ENCODE peak calls at places on chromosomes 2 and 18, in four cellular contexts. H, D, V and U are unnamed samples.

GRCh38 chr18:31077883-31078282 is 24.3 kb downstream of the DSC2 start:
- DNase-seq in D (no peak), V (no peak), H (no peak), U (no peak)

GRCh38 chr2:232522014-232522854 is 2.0 kb downstream of the PRSS56 start:
- DNase-seq in V (no peak), D (no peak), H (peak), U (peak)

GRCh38 chr18:2325308-2325849 is 245.9 kb downstream of the METTL4 start:
- DNase-seq in D (no peak), H (peak), V (no peak), U (no peak)

GRCh38 chr2:138722316-138722715 is 57.9 kb downstream of the NXPH2 start:
- DNase-seq in D (no peak), H (no peak), V (no peak), U (no peak)

GRCh38 chr2:29431485-29431884 is 316.3 kb downstream of the CLIP4 start:
- DNase-seq in D (no peak), H (no peak), V (no peak), U (no peak)

GRCh38 chr2:72926368-72926767 is 9.0 kb downstream of the EMX1 start:
- DNase-seq in V (no peak), D (no peak), H (no peak), U (no peak)

GRCh38 chr2:73907840-73908452 is 15.1 kb downstream of the ACTG2 start:
- DNase-seq in H (no peak), D (peak), V (peak), U (peak)

GRCh38 chr2:57760448-57760847 is 286.2 kb upstream of the VRK2 start:
- DNase-seq in D (no peak), V (peak), H (no peak), U (no peak)

GRCh38 chr2:182866461-182867369 is at the start of gene FRZB:
- DNase-seq in H (peak), D (peak), V (no peak), U (peak)

GRCh38 chr2:23656597-23656973 is 270.3 kb downstream of the ATAD2B start:
- DNase-seq in V (no peak), H (no peak), D (no peak), U (no peak)
- TF ChIP-seq FOXK2 in V (no peak), H (no peak), D (no peak), U (no peak)

DNA sequence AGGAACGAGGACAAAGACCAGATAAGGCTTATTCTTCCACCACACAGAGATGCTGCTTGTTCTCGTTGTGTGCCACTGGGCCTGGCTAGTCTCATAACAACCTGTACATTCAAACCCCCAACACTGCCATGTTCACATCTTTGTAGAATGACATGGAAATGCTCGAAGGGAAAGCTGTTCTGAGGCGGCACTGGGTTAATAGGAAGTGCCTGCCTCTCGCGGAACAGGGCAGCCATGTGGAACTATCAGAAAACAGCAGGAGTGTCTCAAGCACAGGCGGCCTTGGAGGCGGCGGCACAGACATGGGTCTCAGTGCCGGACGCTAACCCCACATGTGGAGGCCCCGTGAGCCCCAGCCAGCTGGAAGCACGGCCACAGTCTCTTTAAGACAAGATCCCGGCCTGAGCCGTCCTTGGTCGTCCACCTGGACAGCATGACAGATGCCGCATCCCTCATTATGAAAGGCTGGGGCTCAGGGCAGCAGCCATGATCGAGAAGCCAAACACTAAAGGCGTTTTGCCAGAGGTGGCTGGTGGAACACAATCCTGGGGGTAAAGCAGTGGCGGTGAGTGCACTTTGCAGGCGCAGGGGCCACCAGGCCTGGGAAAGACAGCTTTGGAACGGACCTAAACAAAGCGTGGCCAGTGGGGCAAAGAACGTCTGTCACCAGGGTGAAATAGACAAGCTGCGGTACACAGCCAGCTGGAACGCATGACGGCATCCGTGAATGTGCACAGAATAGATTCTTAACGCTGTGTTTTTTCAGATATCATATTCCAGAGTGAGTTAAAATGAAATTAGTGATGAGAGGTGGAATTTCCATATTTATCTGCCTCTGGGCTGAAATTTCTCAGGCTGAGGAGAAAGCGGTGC is 161.0 kb downstream of the HDAC4 start:
- DNase-seq in V (no peak), H (no peak), D (no peak), U (no peak)
- TF ChIP-seq SP1 in V (no peak), H (no peak), D (no peak), U (no peak)

GRCh38 chr18:8162797-8163196 is 446.4 kb upstream of the RAB12 start:
- DNase-seq in H (no peak), V (no peak), D (no peak), U (no peak)

GRCh38 chr18:8163287-8163959 is 445.8 kb upstream of the RAB12 start:
- DNase-seq in D (no peak), V (no peak), H (no peak), U (no peak)

GRCh38 chr18:8165095-8165494 is 444.1 kb upstream of the RAB12 start:
- DNase-seq in V (no peak), H (no peak), D (no peak), U (no peak)

GRCh38 chr18:8167036-8167435 is 442.2 kb upstream of the RAB12 start:
- DNase-seq in H (no peak), D (no peak), V (no peak), U (no peak)

GRCh38 chr18:8167673-8168072 is 441.6 kb upstream of the RAB12 start:
- DNase-seq in V (no peak), H (no peak), D (no peak), U (no peak)
- TF ChIP-seq BHLHE40 in V (no peak), H (no peak), D (no peak), U (no peak)

DNA sequence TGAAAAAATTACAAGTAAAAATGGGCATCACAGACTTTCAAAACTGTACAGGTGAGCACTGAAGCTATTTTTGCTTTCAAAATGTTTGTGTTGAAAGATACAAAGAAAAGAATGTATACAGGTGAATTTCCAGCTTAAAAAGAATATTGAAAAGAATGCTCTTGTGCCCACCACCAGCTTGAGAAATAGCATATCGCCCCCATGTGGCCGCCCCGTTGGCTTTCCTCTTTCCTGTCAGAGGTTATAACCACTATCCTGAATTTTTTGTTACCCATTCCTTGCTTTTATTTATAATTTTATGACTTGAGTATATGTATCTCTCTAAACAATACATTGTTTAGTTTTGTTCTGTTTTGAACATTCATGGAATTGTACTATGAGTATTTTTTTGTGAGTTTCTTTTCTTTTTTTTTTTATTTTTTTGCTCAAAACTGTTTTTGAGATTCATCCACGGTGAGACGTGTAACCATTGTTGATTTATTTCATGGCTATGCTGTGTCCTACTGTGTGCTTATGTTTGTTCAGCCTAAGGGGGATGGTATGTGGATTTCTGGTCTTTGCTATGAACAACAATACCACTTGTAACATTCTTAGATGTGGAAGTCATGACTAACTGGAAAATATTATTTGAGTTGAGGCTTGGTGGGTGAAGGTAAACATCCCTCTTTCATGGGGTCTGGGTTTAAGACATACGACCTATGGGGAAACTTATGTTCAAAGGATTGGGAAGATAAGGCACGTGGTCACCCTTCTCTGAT is 11.6 kb downstream of the TRPM8 start:
- DNase-seq in V (no peak), H (peak), D (peak), U (peak)
- TF ChIP-seq FOXK2 in V (no peak), H (no peak), D (no peak), U (no peak)

DNA sequence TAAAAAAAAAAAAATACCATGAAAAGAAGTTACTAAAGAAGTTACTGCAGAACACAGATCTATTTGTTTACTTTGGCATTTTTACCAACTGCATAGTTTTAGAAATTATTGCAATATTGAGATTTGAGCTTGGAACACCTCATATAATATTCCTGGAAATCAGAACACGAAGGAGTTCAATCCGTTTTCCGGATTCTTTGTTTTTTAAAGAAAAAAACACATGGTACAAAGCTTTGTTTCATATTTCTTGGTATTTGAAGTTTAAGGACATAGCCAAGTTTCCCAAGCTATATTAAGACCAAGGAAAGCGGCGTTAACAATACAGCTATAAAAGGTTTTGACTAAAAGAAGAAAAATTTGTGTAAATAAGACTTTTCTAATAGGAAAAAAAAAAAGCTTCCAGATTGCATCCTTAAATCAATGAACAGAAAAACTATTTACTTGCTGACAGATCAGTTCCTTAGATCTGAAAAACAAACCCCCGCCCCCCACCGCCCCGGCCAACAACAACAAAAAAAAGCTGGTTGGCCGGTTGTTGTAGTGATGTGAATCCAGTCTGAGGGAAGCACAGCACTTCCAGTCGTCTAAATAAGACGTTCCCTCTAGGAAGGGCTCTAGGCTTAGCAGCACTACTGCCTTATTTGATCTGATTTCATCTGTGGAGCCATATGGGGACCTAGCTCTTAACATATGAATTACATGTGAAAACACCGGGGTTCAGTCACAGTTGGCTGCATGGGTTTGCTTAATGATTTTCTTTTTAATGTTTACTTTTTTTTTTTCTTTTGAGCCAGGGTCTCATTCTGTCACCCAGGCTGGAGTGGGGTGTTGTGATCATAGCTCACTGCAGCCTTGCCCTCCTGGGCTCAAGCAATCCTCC is 2.5 kb upstream of the RHOB start:
- DNase-seq in D (no peak), H (no peak), V (no peak), U (no peak)
- TF ChIP-seq SP1 in D (no peak), H (no peak), V (no peak), U (no peak)

GRCh38 chr2:8628179-8628869 is 53.5 kb upstream of the ID2 start:
- DNase-seq in H (peak), D (no peak), V (no peak), U (no peak)

GRCh38 chr2:8625399-8626283 is 56.2 kb upstream of the ID2 start:
- DNase-seq in H (no peak), V (no peak), D (peak), U (no peak)

GRCh38 chr2:8627692-8628085 is 54.2 kb upstream of the ID2 start:
- DNase-seq in D (peak), V (no peak), H (no peak), U (no peak)

GRCh38 chr2:8626572-8626971 is 55.3 kb upstream of the ID2 start:
- DNase-seq in V (no peak), D (no peak), H (peak), U (no peak)

DNA sequence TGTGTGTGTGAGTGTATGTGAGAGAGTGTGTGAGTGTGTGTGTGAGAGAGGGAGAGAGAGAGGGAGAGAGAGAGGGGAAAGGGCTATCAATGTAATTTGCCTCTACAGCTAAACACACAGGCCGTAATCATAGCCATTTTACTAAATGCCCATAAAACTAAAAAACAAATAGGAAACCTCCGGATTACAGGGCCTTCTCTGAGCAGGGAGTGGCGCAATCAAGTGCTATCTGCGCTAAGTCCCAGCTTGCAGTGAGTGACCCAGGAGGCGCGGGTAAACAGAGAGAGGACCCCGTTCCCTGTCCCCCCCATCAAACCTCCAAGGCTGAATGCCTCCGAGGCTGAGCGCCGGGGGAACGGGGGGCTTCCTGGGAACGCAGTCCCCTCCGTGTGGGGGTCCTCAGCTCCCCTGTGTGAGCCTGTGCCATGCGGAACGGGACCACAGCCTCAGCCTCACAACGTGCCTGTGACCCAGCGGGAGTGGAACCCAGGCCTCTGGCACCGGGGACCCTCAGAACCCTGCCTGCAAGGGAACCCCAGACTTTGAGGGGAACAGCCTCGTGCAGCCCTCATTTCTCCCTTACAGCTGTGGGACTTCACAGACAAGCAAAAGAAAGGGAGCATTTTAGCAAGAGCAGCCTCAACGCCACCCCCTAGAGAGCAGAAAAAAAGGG is 54.7 kb upstream of the ID2 start:
- DNase-seq in H (no peak), V (no peak), D (peak), U (no peak)
- TF ChIP-seq BHLHE40 in H (no peak), V (no peak), D (no peak), U (no peak)

DNA sequence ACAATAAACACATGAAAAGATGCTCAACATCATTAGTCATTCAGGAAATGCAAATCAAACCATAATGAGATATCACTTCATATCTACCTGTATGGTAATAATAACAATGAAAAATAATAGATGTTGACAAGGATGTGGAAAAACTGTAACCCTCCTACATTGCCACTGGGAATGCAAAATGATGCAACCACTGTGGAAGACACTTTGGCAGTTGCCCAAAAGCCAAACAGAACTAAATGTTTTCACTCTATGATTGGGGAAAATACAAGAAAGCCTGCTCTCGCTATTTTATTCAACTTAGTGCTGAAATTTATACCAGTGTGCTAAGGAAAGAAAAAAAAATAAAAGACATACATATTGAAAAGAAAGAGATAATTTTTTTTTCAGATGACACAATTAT is 934.5 kb downstream of the CNTNAP5 start:
- DNase-seq in H (no peak), V (no peak), D (no peak), U (no peak)
- TF ChIP-seq FOXK2 in H (no peak), V (no peak), D (no peak), U (no peak)

GRCh38 chr2:101803128-101803527 is 105.6 kb downstream of the MAP4K4 start:
- DNase-seq in H (no peak), V (no peak), D (peak), U (no peak)

GRCh38 chr2:101805146-101806088 is 107.9 kb downstream of the MAP4K4 start:
- DNase-seq in V (no peak), D (no peak), H (no peak), U (no peak)

GRCh38 chr2:101803945-101804696 is 106.6 kb downstream of the MAP4K4 start:
- DNase-seq in D (peak), H (no peak), V (no peak), U (no peak)

GRCh38 chr2:101801496-101801895 is 104.0 kb downstream of the MAP4K4 start:
- DNase-seq in V (no peak), H (no peak), D (no peak), U (no peak)

GRCh38 chr2:101802329-101802728 is 104.8 kb downstream of the MAP4K4 start:
- DNase-seq in V (no peak), H (no peak), D (peak), U (no peak)
- TF ChIP-seq SP1 in V (no peak), H (no peak), D (no peak), U (no peak)